ENCODE peak calls at places on chromosomes 11 and 22, in six cellular contexts. M is T47D, S is type B pancreatic cell, C is A549, X is epithelial cell of esophagus, D is lower leg skin. O is an unnamed sample.

GRCh38 chr11:118437046-118437735 is 899 bp downstream of the KMT2A start:
- DNase-seq in C (peak; percentile 28), X (peak; percentile 64), M (peak; percentile 49), S (no peak), D (peak; percentile 45), O (peak; percentile 64)

GRCh38 chr11:110092577-110093406 is at the start of gene ZC3H12C:
- DNase-seq in X (peak; percentile 94), M (peak; percentile 97), D (peak; percentile 72), S (peak; percentile 86), C (peak; percentile 47), O (peak; percentile 91)

GRCh38 chr22:49937758-49938564 is 19.5 kb downstream of the CRELD2 start:
- DNase-seq in C (no peak), X (no peak), D (no peak), S (no peak), M (no peak), O (no peak)

GRCh38 chr11:12005476-12005875 is 3.0 kb downstream of the DKK3 start:
- DNase-seq in S (no peak), M (no peak), D (no peak), C (no peak), X (peak; percentile 61), O (peak; percentile 72)

GRCh38 chr22:17981497-17981896 is 42.9 kb downstream of the MICAL3 start:
- DNase-seq in X (no peak), S (no peak), C (no peak), M (no peak), D (no peak), O (no peak)

GRCh38 chr11:69292221-69292648 is 1.7 kb upstream of the MYEOV start:
- DNase-seq in X (peak; percentile 18), C (no peak), D (no peak), M (peak; percentile 37), S (no peak), O (no peak)

GRCh38 chr22:23685205-23685784 is 5.5 kb upstream of the RGL4 start:
- DNase-seq in S (no peak), M (no peak), D (no peak), C (no peak), X (peak; percentile 33), O (peak; percentile 60)

GRCh38 chr11:1674194-1674878 is 22.7 kb upstream of the KRTAP5-6 start:
- DNase-seq in M (no peak), X (no peak), D (no peak), S (no peak), C (no peak), O (no peak)

GRCh38 chr11:48182860-48183526 is 33.6 kb upstream of the OR4B1 start:
- DNase-seq in C (no peak), S (no peak), M (no peak), D (no peak), X (no peak), O (no peak)

GRCh38 chr11:95575517-95575916 is 214.1 kb downstream of the FAM76B start:
- DNase-seq in X (no peak), D (no peak), S (no peak), C (no peak), M (no peak), O (no peak)

GRCh38 chr11:70191495-70192140 is 11.5 kb upstream of the FADD start:
- DNase-seq in X (peak; percentile 72), C (peak; percentile 74), D (no peak), M (peak; percentile 87), S (peak; percentile 84), O (peak; percentile 57)

GRCh38 chr11:111411456-111411855 is 32.4 kb upstream of the POU2AF1 start:
- DNase-seq in M (no peak), D (no peak), X (no peak), C (no peak), S (no peak), O (no peak)

GRCh38 chr11:130029137-130029536 is 26.5 kb upstream of the PRDM10 start:
- DNase-seq in M (no peak), C (no peak), S (no peak), X (peak; percentile 40), D (no peak), O (no peak)

GRCh38 chr22:31829505-31829904 is 75.7 kb downstream of the DEPDC5 start:
- DNase-seq in M (no peak), D (no peak), X (peak; percentile 93), S (no peak), C (peak; percentile 77), O (peak; percentile 96)

GRCh38 chr22:27489265-27489675 is 312.3 kb downstream of the MN1 start:
- DNase-seq in D (no peak), X (peak; percentile 48), C (no peak), M (no peak), S (no peak), O (peak; percentile 49)

GRCh38 chr11:2377511-2378443 is 667 bp downstream of the CD81 start:
- DNase-seq in X (peak; percentile 62), M (peak; percentile 48), D (peak; percentile 62), S (no peak), C (peak; percentile 41), O (peak; percentile 51)

GRCh38 chr22:23938328-23939016 is 22.5 kb downstream of the GSTT2B start:
- DNase-seq in D (no peak), M (peak; percentile 79), S (no peak), X (no peak), C (no peak), O (no peak)

GRCh38 chr22:44753189-44754042 is 1.0 kb downstream of the ARHGAP8 start:
- DNase-seq in X (peak; percentile 71), C (no peak), S (no peak), D (no peak), M (peak; percentile 82), O (no peak)

GRCh38 chr11:78542007-78542406 is 32.7 kb downstream of the NARS2 start:
- DNase-seq in S (no peak), D (no peak), C (no peak), X (no peak), M (no peak), O (no peak)

GRCh38 chr11:619625-620050 is 3.9 kb upstream of the IRF7 start:
- DNase-seq in C (no peak), D (no peak), M (no peak), X (no peak), S (no peak), O (no peak)

GRCh38 chr11:110349109-110349996 is 52.9 kb upstream of the RDX start:
- DNase-seq in M (no peak), D (no peak), C (no peak), S (no peak), X (no peak), O (no peak)

GRCh38 chr11:12744831-12745502 is 70.7 kb downstream of the TEAD1 start:
- DNase-seq in M (peak; percentile 9), C (no peak), X (no peak), S (no peak), D (no peak), O (no peak)

GRCh38 chr22:42368379-42369249 is 63.6 kb downstream of the NFAM1 start:
- DNase-seq in C (no peak), D (no peak), S (no peak), M (no peak), X (no peak), O (no peak)

GRCh38 chr22:29072979-29073617 is at the start of gene KREMEN1:
- DNase-seq in C (no peak), S (peak; percentile 72), X (no peak), M (no peak), D (no peak), O (no peak)